ENCODE peak calls at places on chromosomes 6 and 20, in ten cellular contexts. A is activated T-cell treated with anti-CD3 and anti-CD28 coated beads, Interleukin-2, amount 50 U/mL, for 4 hours; J is activated CD4-positive, alpha-beta T cell treated with anti-CD3 and anti-CD28 coated beads for 36 hours; V is activated naive CD8-positive, alpha-beta T cell treated with anti-CD3 and anti-CD28 coated beads, Interleukin-2, amount 10 ng/mL, durations not matched to agents 7 days and 5 days; T is central memory CD8-positive, alpha-beta T cell; K is right cardiac atrium; B is gastroesophageal sphincter; I is heart left ventricle; D is left lung; M is DND-41. S is an unnamed sample.

GRCh38 chr6:42512498-42513042 is 51.3 kb upstream of the UBR2 start:
- ATAC-seq in A (no peak), J (no peak), V (no peak), T (no peak), K (no peak), B (no peak), I (no peak), D (no peak), M (no peak), S (no peak)

GRCh38 chr20:57779401-57780003 is 69.7 kb upstream of the PMEPA1 start:
- ATAC-seq in A (no peak), J (no peak), V (no peak), T (no peak), K (no peak), B (no peak), I (no peak), D (peak; percentile 22), M (no peak), S (no peak)

GRCh38 chr6:84773431-84774173 is 9.2 kb upstream of the TBX18 start:
- ATAC-seq in A (peak; percentile 48), J (no peak), V (no peak), T (no peak), K (peak; percentile 71), B (peak; percentile 35), I (peak; percentile 41), D (peak; percentile 59), M (no peak), S (no peak)

GRCh38 chr6:56417823-56418222 is 170.4 kb upstream of the COL21A1 start:
- ATAC-seq in A (no peak), J (no peak), V (no peak), T (no peak), K (no peak), B (no peak), I (no peak), D (no peak), M (no peak), S (no peak)

GRCh38 chr6:165847407-165848098 is 184.5 kb upstream of the PDE10A start:
- ATAC-seq in A (peak; percentile 32), J (no peak), V (no peak), T (no peak), K (peak; percentile 82), B (no peak), I (peak; percentile 38), D (no peak), M (no peak), S (no peak)

GRCh38 chr6:143405381-143406154 is 44.9 kb downstream of the ADAT2 start:
- ATAC-seq in A (no peak), J (no peak), V (no peak), T (no peak), K (no peak), B (no peak), I (no peak), D (no peak), M (no peak), S (no peak)

GRCh38 chr6:82862543-82862942 is 203.1 kb downstream of the UBE3D start:
- ATAC-seq in A (no peak), J (no peak), V (no peak), T (no peak), K (no peak), B (no peak), I (no peak), D (peak; percentile 91), M (peak; percentile 87), S (no peak)

GRCh38 chr20:3995067-3995748 is 20.1 kb downstream of the RNF24 start:
- ATAC-seq in A (peak; percentile 85), J (peak; percentile 80), V (peak; percentile 49), T (peak; percentile 53), K (no peak), B (no peak), I (no peak), D (no peak), M (peak; percentile 70), S (peak; percentile 84)

GRCh38 chr6:39210437-39210836 is 18.8 kb downstream of the KCNK5 start:
- ATAC-seq in A (no peak), J (no peak), V (no peak), T (no peak), K (no peak), B (no peak), I (no peak), D (no peak), M (no peak), S (no peak)

GRCh38 chr20:61411743-61412142 is 159.7 kb downstream of the CDH4 start:
- ATAC-seq in A (no peak), J (no peak), V (no peak), T (no peak), K (no peak), B (no peak), I (no peak), D (no peak), M (no peak), S (no peak)

GRCh38 chr6:20377623-20378265 is 23.9 kb upstream of the E2F3 start:
- ATAC-seq in A (no peak), J (peak; percentile 47), V (no peak), T (peak; percentile 64), K (no peak), B (no peak), I (no peak), D (no peak), M (no peak), S (no peak)

GRCh38 chr6:71383476-71383875 is 94.9 kb downstream of the OGFRL1 start:
- ATAC-seq in A (no peak), J (no peak), V (no peak), T (no peak), K (peak; percentile 40), B (no peak), I (peak; percentile 47), D (peak; percentile 14), M (no peak), S (no peak)

GRCh38 chr20:43658068-43658722 is 8.7 kb upstream of the MYBL2 start:
- ATAC-seq in A (peak; percentile 63), J (peak; percentile 78), V (peak; percentile 14), T (no peak), K (no peak), B (no peak), I (no peak), D (peak; percentile 7), M (peak; percentile 4), S (peak; percentile 79)

GRCh38 chr6:24963887-24964570 is 28.3 kb upstream of the RIPOR2 start:
- ATAC-seq in A (no peak), J (no peak), V (no peak), T (no peak), K (no peak), B (no peak), I (no peak), D (no peak), M (no peak), S (no peak)

GRCh38 chr6:156060013-156060412 is 604.4 kb upstream of the NOX3 start:
- ATAC-seq in A (no peak), J (peak; percentile 94), V (peak; percentile 78), T (no peak), K (no peak), B (no peak), I (no peak), D (no peak), M (no peak), S (peak; percentile 89)

GRCh38 chr20:50541606-50542041 is 31.4 kb downstream of the PTPN1 start:
- ATAC-seq in A (no peak), J (peak; percentile 14), V (no peak), T (no peak), K (peak; percentile 29), B (no peak), I (peak; percentile 22), D (no peak), M (no peak), S (peak; percentile 55)

GRCh38 chr20:20362774-20363435 is 5.0 kb upstream of the INSM1 start:
- ATAC-seq in A (no peak), J (no peak), V (no peak), T (no peak), K (no peak), B (no peak), I (no peak), D (no peak), M (no peak), S (no peak)

GRCh38 chr6:158068156-158068892 is 86.7 kb downstream of the SYNJ2 start:
- ATAC-seq in A (no peak), J (peak; percentile 33), V (no peak), T (no peak), K (no peak), B (no peak), I (peak; percentile 6), D (peak; percentile 2), M (no peak), S (no peak)

GRCh38 chr6:72746276-72746675 is 124.4 kb downstream of the KCNQ5 start:
- ATAC-seq in A (no peak), J (no peak), V (no peak), T (no peak), K (no peak), B (no peak), I (no peak), D (no peak), M (no peak), S (no peak)

GRCh38 chr6:167551634-167552630 is 227.0 kb downstream of the TTLL2 start:
- ATAC-seq in A (no peak), J (no peak), V (no peak), T (peak; percentile 24), K (peak; percentile 18), B (no peak), I (no peak), D (no peak), M (no peak), S (no peak)

GRCh38 chr6:132725471-132725870 is 11.6 kb upstream of the VNN1 start:
- ATAC-seq in A (no peak), J (no peak), V (no peak), T (no peak), K (no peak), B (no peak), I (no peak), D (no peak), M (no peak), S (no peak)

GRCh38 chr6:75612434-75612833 is 10.8 kb downstream of the SENP6 start:
- ATAC-seq in A (peak; percentile 39), J (peak; percentile 45), V (peak; percentile 31), T (no peak), K (peak; percentile 18), B (no peak), I (no peak), D (no peak), M (peak; percentile 24), S (peak; percentile 48)

GRCh38 chr6:125759959-125760457 is 10.6 kb downstream of the HEY2 start:
- ATAC-seq in A (no peak), J (no peak), V (no peak), T (no peak), K (no peak), B (no peak), I (peak; percentile 15), D (no peak), M (no peak), S (no peak)